ENCODE peak calls at places on chromosomes 12 and 14, in nine cellular contexts. T is GM12878, V is ovary, G is thyroid gland, I is stomach, F is adrenal gland, U is esophagus squamous epithelium, N is endothelial cell of umbilical vein, K is tibial nerve. R is an unnamed sample.

GRCh38 chr14:53542692-53543091 is 389.6 kb upstream of the DDHD1 start:
- DNase-seq in F (peak; percentile 39), T (no peak), V (no peak), I (no peak), G (peak; percentile 66), N (peak; percentile 99), U (no peak), K (no peak), R (peak; percentile 33)

GRCh38 chr12:49428652-49429549 is 61.6 kb downstream of the SPATS2 start:
- DNase-seq in F (no peak), G (no peak), I (no peak), U (no peak), N (peak; percentile 27), V (no peak), T (peak; percentile 60), K (no peak), R (no peak)

GRCh38 chr12:101951002-101951670 is 73.8 kb downstream of the DRAM1 start:
- DNase-seq in I (no peak), T (no peak), F (no peak), N (no peak), G (no peak), V (no peak), K (no peak), U (no peak), R (no peak)

GRCh38 chr12:53347905-53348304 is 11.8 kb upstream of the SP7 start:
- DNase-seq in U (no peak), F (no peak), N (no peak), T (no peak), I (no peak), V (no peak), K (no peak), G (no peak), R (no peak)

GRCh38 chr12:68240975-68241374 is 12.4 kb downstream of the IL22 start:
- DNase-seq in F (no peak), U (no peak), G (no peak), T (peak; percentile 86), K (no peak), V (peak; percentile 32), N (peak; percentile 8), I (no peak), R (peak; percentile 7)

GRCh38 chr12:56529656-56530055 is 8.0 kb downstream of the RBMS2 start:
- DNase-seq in F (no peak), I (no peak), K (no peak), N (no peak), U (no peak), T (no peak), V (no peak), G (no peak), R (no peak)

GRCh38 chr14:77682158-77682553 is 25.7 kb downstream of the ALKBH1 start:
- DNase-seq in V (no peak), I (no peak), G (no peak), T (no peak), N (no peak), U (no peak), F (no peak), K (no peak), R (no peak)

GRCh38 chr14:100712490-100712889 is 14.2 kb upstream of the DLK1 start:
- DNase-seq in K (no peak), I (peak; percentile 39), U (no peak), V (peak; percentile 64), N (no peak), T (no peak), F (no peak), G (no peak), R (peak; percentile 68)

GRCh38 chr12:46801293-46801692 is 24.5 kb downstream of the SLC38A4 start:
- DNase-seq in G (no peak), I (no peak), N (peak; percentile 3), U (no peak), F (no peak), K (no peak), T (no peak), V (no peak), R (no peak)

GRCh38 chr12:32159925-32160324 is 53.3 kb downstream of the BICD1 start:
- DNase-seq in G (no peak), N (no peak), V (no peak), F (no peak), K (no peak), T (no peak), U (no peak), I (no peak), R (no peak)

GRCh38 chr12:10310926-10311705 is 3.4 kb downstream of the KLRD1 start:
- DNase-seq in I (no peak), K (no peak), V (no peak), N (peak; percentile 87), U (no peak), T (no peak), G (no peak), F (no peak), R (no peak)

GRCh38 chr12:38056701-38057689 is 259.6 kb upstream of the ALG10B start:
- DNase-seq in K (no peak), I (no peak), T (no peak), N (no peak), U (no peak), G (no peak), F (no peak), V (no peak), R (no peak)

GRCh38 chr14:89108608-89109007 is 284.2 kb downstream of the TTC8 start:
- DNase-seq in G (no peak), N (no peak), K (no peak), T (no peak), I (no peak), V (no peak), U (no peak), F (no peak), R (no peak)

GRCh38 chr14:67517083-67517482 is 16.0 kb upstream of the PLEKHH1 start:
- DNase-seq in F (peak; percentile 59), G (peak; percentile 69), N (no peak), U (no peak), T (no peak), V (no peak), I (peak; percentile 56), K (no peak), R (peak; percentile 75)

GRCh38 chr14:38079268-38079667 is 128.4 kb upstream of the SSTR1 start:
- DNase-seq in F (no peak), T (peak; percentile 4), G (no peak), V (no peak), U (no peak), K (no peak), I (no peak), N (no peak), R (no peak)

GRCh38 chr12:89883630-89884364 is 175.2 kb upstream of the ATP2B1 start:
- DNase-seq in N (peak; percentile 65), U (no peak), F (no peak), T (no peak), I (no peak), V (no peak), G (no peak), K (no peak), R (no peak)

GRCh38 chr12:47247418-47247817 is 167.7 kb upstream of the AMIGO2 start:
- DNase-seq in U (no peak), N (no peak), G (peak; percentile 95), V (no peak), I (peak; percentile 83), K (no peak), T (no peak), F (no peak), R (peak; percentile 82)

GRCh38 chr12:27969901-27970390 is 2.6 kb downstream of the PTHLH start:
- DNase-seq in G (peak; percentile 68), N (peak; percentile 66), F (peak; percentile 30), K (peak; percentile 22), T (peak; percentile 25), U (no peak), V (peak; percentile 46), I (peak; percentile 72), R (peak; percentile 74)
- TF ChIP-seq POLR2A in G (no peak), N (no peak), F (no peak), K (no peak), T (no peak), U (no peak), V (no peak), I (no peak), R (peak; percentile 42)

DNA sequence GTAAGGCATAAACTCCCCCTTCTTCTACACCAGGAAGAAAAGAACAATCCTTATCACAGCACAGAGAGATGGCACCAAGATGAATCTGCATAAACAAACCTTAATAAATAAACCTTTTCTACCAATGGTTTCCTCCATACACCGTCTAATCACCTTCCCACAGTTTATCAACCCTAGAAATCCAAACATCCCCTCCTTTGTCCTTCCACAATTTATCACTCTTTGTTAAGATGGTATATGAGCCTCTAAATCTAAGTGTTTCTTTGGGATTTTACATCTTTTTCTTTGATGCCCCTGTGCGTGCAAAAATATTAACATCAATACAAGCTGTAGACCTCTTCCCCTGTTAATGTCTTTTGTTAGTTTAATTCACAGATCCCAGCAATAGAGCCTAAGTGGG is 12.5 kb downstream of the DICER1 start:
- DNase-seq in I (no peak), T (no peak), G (no peak), K (no peak), V (no peak), N (no peak), U (no peak), F (no peak), R (no peak)
- H3K27me3 ChIP-seq in I (no peaks in the 10 kb centered on the region), T (no peaks in the 10 kb centered on the region), G (no peaks in the 10 kb centered on the region), K (no peaks in the 10 kb centered on the region), V (no peaks in the 10 kb centered on the region), N (no peaks in the 10 kb centered on the region), U (no peaks in the 10 kb centered on the region), F (no peaks in the 10 kb centered on the region), R (no peaks in the 10 kb centered on the region)

GRCh38 chr14:55585854-55586253 is 5.8 kb downstream of the KTN1 start:
- DNase-seq in K (no peak), U (no peak), V (no peak), T (no peak), I (no peak), N (peak; percentile 86), G (no peak), F (no peak), R (no peak)
- H3K4me3 ChIP-seq in K (no peak overlapping the region), U (no peak overlapping the region), V (no peak overlapping the region), T (no peak overlapping the region), I (no peak overlapping the region), N (no peak overlapping the region), G (no peak overlapping the region), F (no peak overlapping the region), R (no peak overlapping the region)

DNA sequence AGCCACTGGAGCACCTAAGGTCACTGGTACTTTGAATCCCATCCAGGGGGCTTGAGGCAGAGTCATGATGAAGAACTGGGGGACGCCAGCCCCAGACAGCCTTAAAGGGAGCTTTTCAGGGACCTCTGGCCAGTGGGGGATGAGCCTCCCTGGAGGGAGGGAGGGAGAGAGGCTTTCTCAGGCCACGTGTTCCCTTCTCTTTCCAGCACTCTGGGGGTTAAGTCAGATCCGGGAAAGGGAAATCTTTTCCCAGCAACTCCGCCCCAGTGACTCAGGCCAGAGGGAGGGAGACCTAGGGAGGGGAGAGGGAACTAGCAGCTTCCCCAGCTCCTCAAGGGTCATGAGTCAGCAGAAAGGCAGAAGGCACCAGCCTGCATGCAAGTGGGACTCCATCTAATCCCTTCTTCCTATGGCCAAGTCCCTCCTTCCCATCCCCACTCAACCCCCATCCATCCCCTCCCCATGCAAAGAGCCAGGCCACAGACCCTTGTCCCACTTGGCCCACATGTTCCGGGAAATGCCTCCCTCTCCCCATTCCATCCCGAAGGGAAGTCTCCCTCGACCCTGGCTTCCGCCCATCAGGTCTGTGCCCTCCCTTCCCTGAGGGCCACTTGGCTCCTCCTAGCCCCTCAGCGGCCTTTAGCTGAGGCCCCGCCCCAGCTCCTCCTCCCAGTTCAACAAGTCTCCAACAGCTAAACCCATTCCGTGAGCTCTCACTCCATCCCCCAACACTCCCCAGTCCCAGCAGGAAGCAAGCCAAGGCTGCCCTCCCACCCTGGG is 5.6 kb downstream of the TNFRSF1A start:
- DNase-seq in V (peak; percentile 97), I (peak; percentile 90), N (peak; percentile 99), U (peak; percentile 74), T (no peak), K (peak; percentile 88), F (peak; percentile 96), G (peak; percentile 98), R (peak; percentile 95)
- TF ChIP-seq POLR2A in V (peak; percentile 76), I (no peak), N (peak; percentile 59), U (peak; percentile 16), T (peak; percentile 57), K (peak; percentile 78), F (peak; percentile 77), G (peak; percentile 90), R (no peak)